ENCODE peak calls at places on chromosome 22, in ten cellular contexts. E is neuronal stem cell; F is renal cortical epithelial cell; O is stimulated activated effector memory CD8-positive, alpha-beta T cell treated with anti-CD3 and anti-CD28 coated beads, Interleukin-12 subunit alpha, Interleukin-12 subunit beta, amount 100 ng/mL, for 72 hours; J is amniotic stem cell; D is NCI-H1694 treated with DMSO at 0.1 percent for 48 hours; K is aorta; A is ACHN; Z is NCI-H345; Y is Kasumi-1. L is an unnamed sample.

GRCh38 chr22:19290400-19291217 is 910 bp downstream of the CLTCL1 start:
- DNase-seq in K (no peak), F (no peak), Y (no peak), J (no peak), O (no peak), D (no peak), Z (peak), A (peak), E (no peak), L (no peak)

GRCh38 chr22:41311487-41311886 is 10.2 kb downstream of the ZC3H7B start:
- DNase-seq in F (no peak), Z (no peak), E (no peak), J (no peak), D (no peak), K (no peak), O (no peak), Y (no peak), A (no peak), L (no peak)

GRCh38 chr22:40620464-40621046 is 16.0 kb downstream of the MRTFA start:
- DNase-seq in O (no peak), F (peak), D (no peak), A (peak), K (no peak), E (no peak), Z (no peak), Y (no peak), J (no peak), L (no peak)

GRCh38 chr22:20656902-20657836 is 116.7 kb upstream of the SERPIND1 start:
- DNase-seq in D (no peak), K (no peak), Y (no peak), F (no peak), J (no peak), Z (no peak), A (peak), O (no peak), E (no peak), L (peak)

GRCh38 chr22:30413001-30413400 is 12.6 kb upstream of the MTFP1 start:
- DNase-seq in Y (no peak), D (no peak), O (no peak), J (no peak), A (no peak), F (no peak), K (no peak), Z (no peak), E (no peak), L (no peak)

GRCh38 chr22:41078975-41079374 is 13.4 kb upstream of the EP300 start:
- DNase-seq in J (no peak), O (no peak), Y (no peak), A (no peak), Z (no peak), F (no peak), K (no peak), D (peak), E (peak), L (no peak)

GRCh38 chr22:17562906-17563870 is at the start of gene SLC25A18:
- DNase-seq in F (peak), K (peak), A (no peak), J (no peak), Z (no peak), E (peak), O (no peak), D (no peak), Y (peak), L (peak)

GRCh38 chr22:50059185-50059880 is 1.2 kb upstream of the TTLL8 start:
- DNase-seq in Z (no peak), K (no peak), Y (no peak), O (no peak), A (peak), F (peak), J (no peak), E (peak), D (no peak), L (no peak)

GRCh38 chr22:17074648-17075002 is 10.2 kb upstream of the IL17RA start:
- DNase-seq in F (peak), O (no peak), Z (no peak), A (peak), E (no peak), J (no peak), Y (no peak), D (no peak), K (no peak), L (no peak)

GRCh38 chr22:21760640-21761039 is 25.0 kb upstream of the YPEL1 start:
- DNase-seq in A (no peak), J (peak), D (no peak), Y (peak), E (no peak), F (peak), Z (no peak), K (no peak), O (no peak), L (peak)

GRCh38 chr22:25131198-25131887 is 68.3 kb upstream of the CRYBB3 start:
- DNase-seq in K (peak), Y (no peak), J (no peak), D (no peak), Z (no peak), O (no peak), A (no peak), E (no peak), F (no peak), L (no peak)

GRCh38 chr22:46262449-46263207 is 515 bp downstream of the PKDREJ start:
- DNase-seq in J (no peak), Z (no peak), F (peak), K (peak), D (no peak), Y (no peak), O (peak), E (no peak), A (no peak), L (no peak)

GRCh38 chr22:40580631-40581030 is 55.9 kb downstream of the MRTFA start:
- DNase-seq in D (no peak), Y (no peak), J (no peak), Z (no peak), A (no peak), K (no peak), F (no peak), E (no peak), O (no peak), L (no peak)

GRCh38 chr22:39108487-39108886 is 11.4 kb downstream of the APOBEC3H start:
- DNase-seq in K (no peak), E (no peak), J (no peak), O (no peak), D (no peak), Y (no peak), F (no peak), A (no peak), Z (no peak), L (no peak)

GRCh38 chr22:20948450-20948849 is 18.6 kb upstream of the AIFM3 start:
- DNase-seq in Z (no peak), A (no peak), O (no peak), Y (no peak), F (no peak), D (no peak), J (no peak), K (no peak), E (no peak), L (no peak)

GRCh38 chr22:43315687-43316217 is 27.4 kb downstream of the SCUBE1 start:
- DNase-seq in J (no peak), D (no peak), A (no peak), Z (peak), O (no peak), Y (no peak), K (no peak), E (no peak), F (no peak), L (no peak)

GRCh38 chr22:47238886-47239860 is 476.7 kb downstream of the TBC1D22A start:
- DNase-seq in O (no peak), F (no peak), E (no peak), J (no peak), Y (no peak), Z (no peak), K (no peak), D (no peak), A (no peak), L (no peak)

GRCh38 chr22:37304595-37305343 is 22.5 kb downstream of the CYTH4 start:
- DNase-seq in D (no peak), Z (no peak), J (peak), K (no peak), F (peak), A (peak), E (no peak), O (no peak), Y (no peak), L (no peak)

GRCh38 chr22:20531404-20532181 is 24.2 kb downstream of the MED15 start:
- DNase-seq in D (no peak), K (peak), Z (no peak), F (peak), J (peak), A (peak), Y (peak), E (no peak), O (no peak), L (peak)

GRCh38 chr22:20218981-20219380 is 49.1 kb downstream of the RTN4R start:
- DNase-seq in A (no peak), O (no peak), F (no peak), E (no peak), K (no peak), J (no peak), Z (no peak), Y (no peak), D (no peak), L (no peak)

GRCh38 chr22:36691488-36691887 is 12.1 kb downstream of the CACNG2 start:
- DNase-seq in Z (no peak), A (no peak), O (no peak), D (no peak), K (no peak), Y (no peak), J (no peak), F (no peak), E (no peak), L (no peak)

GRCh38 chr22:27331526-27332281 is 469.9 kb downstream of the MN1 start:
- DNase-seq in E (no peak), A (peak), K (peak), Z (no peak), O (no peak), D (no peak), J (no peak), F (peak), Y (no peak), L (no peak)

GRCh38 chr22:50485221-50486131 is 1.2 kb upstream of the MIOX start:
- DNase-seq in E (no peak), Y (no peak), D (no peak), F (peak), J (no peak), A (no peak), Z (peak), O (no peak), K (no peak), L (peak)

GRCh38 chr22:41902016-41902415 is 12.9 kb downstream of the SHISA8 start:
- DNase-seq in J (no peak), E (no peak), D (no peak), A (no peak), K (no peak), Z (no peak), F (no peak), Y (no peak), O (no peak), L (no peak)

GRCh38 chr22:34914871-34915270 is 151.1 kb upstream of the ISX start:
- DNase-seq in O (no peak), J (no peak), Z (no peak), A (no peak), K (no peak), Y (no peak), E (no peak), F (no peak), D (no peak), L (no peak)

GRCh38 chr22:29820941-29821789 is 16.9 kb downstream of the ASCC2 start:
- DNase-seq in D (peak), K (peak), O (peak), Y (peak), A (peak), Z (peak), J (peak), F (peak), E (no peak), L (peak)

GRCh38 chr22:50008151-50009040 is 4.2 kb downstream of the IL17REL start:
- DNase-seq in Z (peak), F (no peak), J (no peak), K (peak), O (no peak), D (no peak), E (no peak), Y (no peak), A (no peak), L (no peak)

GRCh38 chr22:24510694-24511625 is 15.8 kb downstream of the UPB1 start:
- DNase-seq in F (peak), E (no peak), Z (no peak), Y (peak), O (no peak), J (no peak), K (no peak), A (peak), D (no peak), L (peak)

GRCh38 chr22:32661296-32661695 is 140.2 kb upstream of the TIMP3 start:
- DNase-seq in Y (no peak), O (no peak), Z (no peak), E (peak), A (peak), D (no peak), F (peak), K (peak), J (peak), L (no peak)

GRCh38 chr22:23753371-23753770 is 854 bp downstream of the VPREB3 start:
- DNase-seq in D (no peak), O (no peak), Y (no peak), E (no peak), K (no peak), J (no peak), Z (no peak), F (no peak), A (no peak), L (no peak)

GRCh38 chr22:45775569-45776312 is 104.1 kb downstream of the ATXN10 start:
- DNase-seq in Z (no peak), O (no peak), Y (no peak), A (no peak), D (no peak), J (no peak), F (no peak), E (no peak), K (no peak), L (no peak)

GRCh38 chr22:30926706-30927105 is 41.9 kb downstream of the MORC2 start:
- DNase-seq in Y (no peak), E (no peak), Z (no peak), K (no peak), F (no peak), A (no peak), J (no peak), D (no peak), O (no peak), L (no peak)

L was measured in NCI-H2171 treated with DMSO at 0.1 percent for 48 hours.